ENCODE peak calls at places on chromosomes 3 and 15, in four cellular contexts. J, D, M and R are unnamed samples.

GRCh38 chr3:37198996-37199395 is 24.6 kb upstream of the LRRFIP2 start:
- DNase-seq in J (no peak), D (no peak), M (no peak), R (no peak)

GRCh38 chr3:157132936-157133335 is 27.0 kb downstream of the CCNL1 start:
- DNase-seq in J (no peak), D (no peak), M (no peak), R (no peak)

GRCh38 chr3:16174389-16174788 is at the start of gene GALNT15:
- DNase-seq in J (no peak), D (no peak), M (no peak), R (no peak)

GRCh38 chr3:53346514-53346913 is 829 bp downstream of the DCP1A start:
- DNase-seq in J (no peak), D (peak), M (no peak), R (no peak)

GRCh38 chr3:24688446-24689148 is 193.9 kb upstream of the THRB start:
- DNase-seq in J (no peak), D (no peak), M (no peak), R (no peak)

GRCh38 chr15:66459818-66460615 is 37.5 kb downstream of the SNAPC5 start:
- DNase-seq in J (no peak), D (no peak), M (no peak), R (no peak)

GRCh38 chr15:66472176-66472999 is 25.2 kb downstream of the SNAPC5 start:
- DNase-seq in J (peak), D (no peak), M (no peak), R (peak)

GRCh38 chr15:31339558-31339895 is 12.9 kb downstream of the KLF13 start:
- DNase-seq in J (no peak), D (no peak), M (no peak), R (no peak)

GRCh38 chr15:29568840-29569532 is 253.3 kb downstream of the TJP1 start:
- DNase-seq in J (no peak), D (no peak), M (no peak), R (no peak)

GRCh38 chr3:15932348-15933300 is 134.8 kb upstream of the ANKRD28 start:
- DNase-seq in J (no peak), D (no peak), M (no peak), R (no peak)

GRCh38 chr3:114154321-114154821 is 24.5 kb downstream of the DRD3 start:
- DNase-seq in J (no peak), D (peak), M (no peak), R (no peak)

GRCh38 chr15:91055548-91056331 is 33.3 kb upstream of the VPS33B start:
- DNase-seq in J (no peak), D (peak), M (no peak), R (no peak)

GRCh38 chr3:70108072-70108471 is 108.5 kb downstream of the SAMMSON start:
- DNase-seq in J (no peak), D (peak), M (peak), R (no peak)

GRCh38 chr15:32721594-32721993 is 3.8 kb downstream of the GREM1 start:
- DNase-seq in J (no peak), D (no peak), M (no peak), R (no peak)

GRCh38 chr3:99430348-99431134 is 207.9 kb upstream of the COL8A1 start:
- DNase-seq in J (no peak), D (no peak), M (no peak), R (no peak)

GRCh38 chr3:131702156-131702555 is 199.4 kb upstream of the MRPL3 start:
- DNase-seq in J (no peak), D (no peak), M (no peak), R (no peak)

GRCh38 chr15:40323239-40323952 is at the start of gene INAFM2:
- DNase-seq in J (peak), D (peak), M (peak), R (peak)
- TF ChIP-seq POLR2A in J (peak), D (no peak), M (no peak), R (no peak)

GRCh38 chr15:34582461-34583357 is 742 bp downstream of the GOLGA8B start:
- DNase-seq in J (peak), D (peak), M (peak), R (peak)
- TF ChIP-seq POLR2AphosphoS5 in J (no peak), D (no peak), M (no peak), R (no peak)

GRCh38 chr3:435161-435560 is 238.6 kb downstream of the CHL1 start:
- DNase-seq in J (no peak), D (no peak), M (no peak), R (no peak)
- TF ChIP-seq TAF1 in J (no peak), D (no peak), M (no peak), R (no peak)

DNA sequence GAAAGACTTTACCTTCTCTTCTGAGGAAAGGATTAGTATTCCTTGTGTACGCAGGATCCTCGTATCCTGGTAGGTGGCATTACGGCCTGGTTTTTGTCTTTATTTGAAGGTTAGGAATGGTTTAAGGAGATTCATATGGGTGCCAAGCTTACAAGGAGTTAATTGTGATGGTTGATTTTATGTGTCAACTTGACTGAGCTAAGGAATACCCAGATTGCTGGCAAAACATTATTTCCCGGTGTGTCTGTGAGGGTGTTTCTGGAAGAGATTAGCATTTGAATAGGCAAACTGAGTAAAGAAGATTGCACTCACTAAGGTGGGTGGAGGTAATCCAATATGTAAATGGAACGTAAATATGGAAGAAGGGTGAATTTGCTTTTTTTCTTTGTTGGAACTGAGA is 44.4 kb upstream of the ABI3BP start:
- DNase-seq in J (no peak), D (no peak), M (no peak), R (no peak)
- TF ChIP-seq POLR2A in J (no peak), D (no peak), M (no peak), R (no peak)

GRCh38 chr15:92411256-92411655 is 17.6 kb downstream of the ST8SIA2 start:
- DNase-seq in J (no peak), D (no peak), M (no peak), R (no peak)
- TF ChIP-seq POLR2AphosphoS5 in J (no peak), D (no peak), M (no peak), R (no peak)

DNA sequence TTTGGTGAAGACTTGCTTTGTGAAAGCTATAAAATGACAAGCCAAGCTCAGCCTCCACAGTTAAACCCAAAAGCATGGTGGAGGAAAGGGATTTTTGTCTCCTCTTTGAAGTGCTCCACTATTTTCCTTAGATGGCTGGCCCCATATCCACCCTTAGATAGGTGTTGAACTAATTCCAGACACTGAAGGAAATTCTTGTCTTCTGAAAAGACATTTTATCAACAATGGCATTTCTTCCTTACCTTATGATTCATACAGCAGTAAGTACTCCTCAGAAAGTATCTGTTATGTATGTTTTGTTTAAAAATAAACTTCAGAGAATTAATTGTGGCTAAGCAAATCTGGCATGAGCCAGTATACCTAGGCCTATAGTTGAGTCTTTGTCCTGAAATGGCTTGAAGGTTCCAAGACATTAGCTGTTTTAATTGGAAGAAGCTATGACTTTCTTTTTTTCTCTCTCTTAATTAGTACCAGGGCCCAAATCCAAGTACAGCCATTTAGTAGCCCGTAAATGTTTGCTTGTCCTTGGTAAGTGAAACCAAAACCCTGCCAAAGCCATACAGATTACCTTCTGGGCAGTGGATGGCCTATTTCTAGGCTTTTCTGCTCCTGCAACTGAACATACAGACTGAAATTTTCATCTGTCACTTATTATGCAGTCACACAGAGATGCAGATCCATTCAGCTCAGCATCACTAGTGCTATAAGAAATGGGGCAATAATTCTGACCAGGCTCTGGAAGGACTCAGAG is 5.1 kb upstream of the BFSP2 start:
- DNase-seq in J (no peak), D (no peak), M (no peak), R (no peak)
- TF ChIP-seq TAF1 in J (no peak), D (no peak), M (no peak), R (no peak)